ENCODE peak calls at places on chromosomes 16 and 17, in seven cellular contexts. E is cardiac muscle cell, X is body of pancreas, Z is Peyer's patch, U is psoas muscle, F is BE2C, S is colonic mucosa. N is an unnamed sample. For H3K9me3, the result is how much of the 10 kb centered on the place peaks cover.

GRCh38 chr17:38885728-38886642 is 16.1 kb downstream of the LASP1 start:
- DNase-seq in F (peak), U (no peak), S (no peak), X (no peak), E (peak), Z (no peak), N (no peak)

GRCh38 chr17:7476951-7477350 is 2.5 kb downstream of the ZBTB4 start:
- DNase-seq in F (no peak), S (no peak), Z (no peak), E (no peak), X (no peak), U (no peak), N (no peak)

GRCh38 chr16:67936124-67936875 is at the start of gene PSMB10:
- DNase-seq in F (peak), X (peak), U (peak), E (peak), S (peak), Z (no peak), N (no peak)

GRCh38 chr16:11333696-11334095 is 11.6 kb upstream of the RMI2 start:
- DNase-seq in X (no peak), Z (no peak), S (no peak), U (no peak), F (no peak), E (no peak), N (no peak)

GRCh38 chr17:71287246-71287828 is 833.5 kb upstream of the SOX9 start:
- DNase-seq in X (no peak), Z (no peak), F (no peak), U (no peak), S (no peak), E (peak), N (no peak)

GRCh38 chr17:28180449-28180848 is 138.0 kb downstream of the NLK start:
- DNase-seq in U (no peak), Z (no peak), F (no peak), X (no peak), S (no peak), E (peak), N (no peak)

GRCh38 chr17:73320601-73321264 is 8.9 kb upstream of the CDC42EP4 start:
- DNase-seq in F (peak), S (no peak), U (no peak), E (no peak), Z (no peak), X (no peak), N (no peak)

GRCh38 chr17:80742091-80742490 is 197.5 kb downstream of the RPTOR start:
- DNase-seq in U (no peak), X (no peak), Z (no peak), E (no peak), F (no peak), S (no peak), N (no peak)

GRCh38 chr17:15444805-15445204 is 22.6 kb downstream of the CDRT4 start:
- DNase-seq in F (peak), S (no peak), E (no peak), U (no peak), X (no peak), Z (no peak), N (no peak)

GRCh38 chr17:78173025-78173715 is 4.8 kb downstream of the SYNGR2 start:
- DNase-seq in Z (peak), U (no peak), S (peak), E (no peak), X (no peak), F (no peak), N (no peak)

GRCh38 chr17:35900693-35901487 is 20.7 kb upstream of the CCL5 start:
- DNase-seq in Z (no peak), S (no peak), U (no peak), E (peak), X (no peak), F (no peak), N (no peak)

GRCh38 chr17:63498621-63499195 is 21.8 kb downstream of the ACE start:
- DNase-seq in U (no peak), F (no peak), S (no peak), E (peak), X (no peak), Z (no peak), N (no peak)

GRCh38 chr16:83833921-83834320 is 26.1 kb downstream of the HSBP1 start:
- DNase-seq in X (no peak), U (no peak), F (no peak), S (no peak), E (no peak), Z (no peak), N (no peak)

GRCh38 chr17:550041-550398 is 164.6 kb downstream of the VPS53 start:
- DNase-seq in Z (no peak), E (no peak), X (no peak), S (no peak), F (no peak), U (no peak), N (no peak)

GRCh38 chr16:86554917-86555762 is at the start of gene MTHFSD:
- DNase-seq in Z (peak), U (peak), F (peak), X (peak), S (peak), E (peak), N (peak)

GRCh38 chr16:12573730-12574383 is 229.8 kb downstream of the CPPED1 start:
- DNase-seq in S (peak), X (peak), E (peak), U (no peak), Z (no peak), F (peak), N (no peak)

GRCh38 chr17:6437956-6438355 is 3.0 kb upstream of the AIPL1 start:
- DNase-seq in U (no peak), S (no peak), Z (no peak), F (no peak), X (no peak), E (no peak), N (no peak)

GRCh38 chr16:29849505-29849904 is 13.5 kb downstream of the CDIPT start:
- DNase-seq in E (no peak), F (no peak), S (no peak), X (no peak), Z (no peak), U (no peak), N (no peak)

GRCh38 chr17:22409160-22409751 is 716.9 kb downstream of the KCNJ18 start:
- DNase-seq in Z (no peak), E (no peak), F (no peak), S (no peak), U (peak), X (no peak), N (no peak)

GRCh38 chr17:19381741-19382444 is 3.6 kb downstream of the MAPK7 start:
- DNase-seq in U (no peak), X (no peak), Z (no peak), E (no peak), S (no peak), F (no peak), N (peak)

GRCh38 chr16:88534731-88535141 is 35.5 kb upstream of the ZC3H18 start:
- DNase-seq in F (peak), U (peak), E (peak), Z (peak), X (no peak), S (no peak), N (peak)

GRCh38 chr17:73288534-73289302 is 23.1 kb downstream of the CDC42EP4 start:
- DNase-seq in E (no peak), U (peak), X (peak), S (peak), F (no peak), Z (no peak), N (peak)

GRCh38 chr17:45296003-45296832 is 20.6 kb downstream of the MAP3K14 start:
- DNase-seq in E (peak), Z (peak), X (no peak), F (no peak), S (no peak), U (no peak), N (no peak)

GRCh38 chr17:58520843-58521430 is 6.5 kb upstream of the MTMR4 start:
- DNase-seq in S (no peak), U (no peak), F (peak), E (peak), X (no peak), Z (no peak), N (no peak)

GRCh38 chr16:73196670-73197069 is 148.7 kb upstream of the ZFHX3 start:
- DNase-seq in S (peak), X (peak), U (peak), E (peak), F (peak), Z (peak), N (no peak)

GRCh38 chr17:45580914-45581313 is 90.4 kb upstream of the PLEKHM1 start:
- DNase-seq in Z (no peak), U (no peak), X (no peak), F (no peak), E (no peak), S (no peak), N (no peak)

GRCh38 chr16:71230122-71230845 is at the start of gene HYDIN:
- DNase-seq in S (peak), U (no peak), F (peak), E (peak), Z (no peak), X (peak), N (peak)

GRCh38 chr17:79047291-79047920 is 23.4 kb downstream of the C1QTNF1 start:
- DNase-seq in X (no peak), E (no peak), U (peak), Z (no peak), F (no peak), S (no peak), N (no peak)

GRCh38 chr17:10879110-10879509 is 41.2 kb upstream of the PIRT start:
- DNase-seq in U (peak), Z (no peak), S (peak), E (peak), F (no peak), X (no peak), N (no peak)

GRCh38 chr16:88922114-88922825 is 54.7 kb downstream of the CBFA2T3 start:
- DNase-seq in U (peak), F (peak), Z (peak), E (peak), X (peak), S (peak), N (peak)

GRCh38 chr17:78819402-78819801 is 21.2 kb downstream of the USP36 start:
- DNase-seq in Z (no peak), F (no peak), E (no peak), S (no peak), X (no peak), U (peak), N (no peak)

GRCh38 chr17:47713980-47714689 is 18.9 kb upstream of the TBX21 start:
- DNase-seq in E (no peak), X (no peak), Z (peak), F (no peak), S (no peak), U (no peak), N (no peak)

GRCh38 chr16:81758376-81758775 is 20.7 kb upstream of the PLCG2 start:
- DNase-seq in F (no peak), X (no peak), U (no peak), Z (no peak), S (no peak), E (peak), N (no peak)

GRCh38 chr17:28896884-28897768 is at the start of gene FLOT2:
- DNase-seq in X (peak), F (peak), S (peak), Z (peak), U (peak), E (peak), N (peak)

GRCh38 chr17:44979426-44980273 is 11.5 kb upstream of the C1QL1 start:
- DNase-seq in S (peak), E (no peak), X (no peak), F (no peak), Z (no peak), U (no peak), N (peak)

GRCh38 chr17:63258785-63259184 is 187.3 kb downstream of the CYB561 start:
- DNase-seq in X (no peak), Z (no peak), S (no peak), E (no peak), U (no peak), F (no peak), N (peak)

DNA sequence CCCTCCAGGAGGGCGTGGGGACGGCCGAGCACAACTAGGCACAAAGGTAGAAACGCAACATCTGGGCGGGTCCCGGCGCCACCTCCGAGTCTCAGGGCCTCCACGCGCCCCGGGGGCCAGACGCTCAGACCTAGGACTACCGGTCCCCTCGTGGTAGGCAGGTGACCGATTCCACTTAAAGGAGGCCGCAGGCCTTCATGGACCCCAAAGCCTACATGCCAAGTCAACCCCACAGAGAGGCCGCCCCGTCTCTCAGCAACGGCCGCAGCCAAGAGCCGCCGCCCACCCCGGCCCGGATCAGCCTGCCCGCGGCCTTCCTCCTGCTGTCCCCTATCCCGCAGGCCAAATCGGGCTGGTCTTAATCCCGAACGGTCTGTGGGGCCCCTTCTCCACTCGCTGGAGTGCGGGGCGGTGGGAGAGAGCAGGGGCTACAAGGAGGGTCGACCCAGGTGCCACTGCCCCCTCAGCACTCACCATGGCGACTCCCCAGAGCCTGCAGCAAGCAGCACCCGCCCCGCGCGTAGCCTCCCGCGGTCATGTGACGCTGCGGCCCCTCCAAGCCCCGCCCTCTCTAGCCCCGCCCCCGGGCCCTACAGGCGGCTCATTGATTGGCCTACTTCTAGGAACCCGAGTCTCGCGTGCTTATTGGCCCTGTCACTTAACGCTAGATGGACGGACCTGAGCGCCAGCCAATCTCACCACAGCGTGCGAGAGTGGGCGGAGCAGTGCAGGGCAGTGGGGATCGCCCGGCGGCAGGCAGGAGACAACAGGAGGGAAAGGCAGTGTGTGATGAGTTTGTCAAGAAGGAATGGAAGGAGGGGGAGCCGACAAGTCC is at the start of gene VPS35:
- DNase-seq in U (peak), E (peak), X (peak), S (peak), Z (peak), F (peak), N (peak)
- TF ChIP-seq CTCF in U (peak), E (no peak), X (no peak), S (no peak), Z (no peak), F (no peak), N (no peak)

GRCh38 chr17:61700252-61700651 is 109.2 kb upstream of the NACA2 start:
- DNase-seq in F (no peak), S (no peak), U (no peak), Z (no peak), E (no peak), X (no peak), N (no peak)

GRCh38 chr17:61701978-61702377 is 111.0 kb upstream of the NACA2 start:
- DNase-seq in U (no peak), S (no peak), F (no peak), E (no peak), Z (no peak), X (no peak), N (no peak)

GRCh38 chr17:61701334-61701733 is 110.3 kb upstream of the NACA2 start:
- DNase-seq in F (no peak), U (no peak), E (no peak), S (no peak), X (no peak), Z (no peak), N (no peak)

GRCh38 chr17:61704935-61705449 is 114.0 kb upstream of the NACA2 start:
- DNase-seq in F (no peak), Z (no peak), S (no peak), E (no peak), X (no peak), U (no peak), N (no peak)

GRCh38 chr17:61702450-61702849 is 111.4 kb upstream of the NACA2 start:
- DNase-seq in F (no peak), Z (no peak), U (no peak), E (no peak), X (no peak), S (no peak), N (no peak)
- H3K9me3 ChIP-seq in F (under half), Z (under half), U (under half), E (under half), X (under half), S (under half), N (under half)

DNA sequence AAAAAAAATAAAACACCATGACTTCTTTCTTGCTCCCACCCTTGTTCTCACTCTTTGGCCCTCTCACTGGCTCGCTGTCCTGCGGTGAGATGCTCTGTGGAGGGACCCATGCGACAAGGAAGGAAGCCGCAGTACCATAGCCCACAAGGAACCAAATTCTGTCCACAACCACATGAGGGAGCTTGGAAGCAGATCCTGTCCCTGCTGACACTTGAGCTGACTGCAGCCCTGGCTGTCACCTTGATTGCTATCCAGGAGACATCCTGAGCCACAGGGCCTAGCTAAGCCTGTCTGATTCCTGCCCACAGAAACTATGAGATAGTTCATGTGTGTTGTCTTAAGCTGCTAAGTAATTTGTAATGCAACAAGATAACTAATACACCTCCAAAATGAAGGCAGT is 4.8 kb upstream of the MT2A start:
- DNase-seq in Z (no peak), U (peak), X (peak), S (peak), E (peak), F (peak), N (no peak)
- TF ChIP-seq CTCF in Z (peak), U (peak), X (peak), S (no peak), E (peak), F (peak), N (peak)

DNA sequence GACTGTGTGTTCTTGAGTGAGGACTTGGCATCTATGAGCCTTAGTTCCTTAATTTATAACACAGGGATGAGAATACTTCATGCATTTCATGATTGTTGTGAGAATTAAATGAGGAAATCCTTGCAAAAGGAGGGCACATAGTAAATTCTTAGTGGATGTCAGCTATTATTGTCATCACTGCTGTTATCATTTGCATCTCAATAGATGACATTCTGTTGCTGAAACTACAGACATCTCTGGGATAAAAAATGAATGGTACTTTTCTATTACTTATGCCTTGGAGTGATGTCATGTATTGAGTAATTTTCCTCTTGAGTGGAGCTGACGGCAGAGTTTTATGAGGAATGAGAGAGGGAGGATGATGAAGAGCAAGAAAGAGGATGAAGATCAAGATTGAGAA is 184.4 kb upstream of the CDH11 start:
- DNase-seq in S (no peak), E (no peak), Z (no peak), U (no peak), X (no peak), F (no peak), N (no peak)
- H3K9me3 ChIP-seq in S (under half), E (under half), Z (under half), U (under half), X (under half), F (under half), N (under half)

N was measured in left lung.